ENCODE peak calls at places on chromosomes 3 and 15, in ten cellular contexts. B is heart left ventricle; D is body of pancreas; U is PC-9; S is esophagus muscularis mucosa; X is HCT116; Q is transverse colon; M is kidney; O is fibroblast of lung; Y is CD4-positive, alpha-beta T cell. L is an unnamed sample. For H3K9me3, the result is how much of the 10 kb centered on the place peaks cover.

GRCh38 chr3:39158138-39158715 is 4.8 kb upstream of the CSRNP1 start:
- DNase-seq in D (no peak), U (no peak), O (no peak), Y (no peak), Q (no peak), M (no peak), B (no peak), S (no peak), X (no peak), L (no peak)

GRCh38 chr3:157156844-157157635 is 2.9 kb downstream of the CCNL1 start:
- DNase-seq in M (no peak), U (no peak), Y (no peak), O (peak), X (no peak), D (no peak), B (no peak), Q (no peak), S (no peak), L (no peak)

GRCh38 chr3:126151562-126152302 is 28.7 kb downstream of the ALDH1L1 start:
- DNase-seq in S (peak), U (no peak), D (no peak), Y (no peak), M (peak), B (no peak), Q (no peak), O (no peak), X (no peak), L (no peak)

GRCh38 chr3:43159496-43160255 is 53.8 kb upstream of the POMGNT2 start:
- DNase-seq in Y (no peak), B (no peak), X (no peak), O (no peak), U (no peak), Q (no peak), D (no peak), S (peak), M (no peak), L (no peak)

GRCh38 chr15:52115598-52116427 is 3.2 kb upstream of the BCL2L10 start:
- DNase-seq in M (no peak), Y (no peak), B (no peak), D (peak), X (no peak), S (no peak), Q (no peak), O (no peak), U (no peak), L (no peak)

GRCh38 chr15:36364377-36364776 is 215.0 kb upstream of the CDIN1 start:
- DNase-seq in Q (no peak), O (no peak), U (no peak), M (no peak), D (no peak), X (no peak), S (no peak), Y (no peak), B (no peak), L (no peak)

GRCh38 chr3:158573714-158574113 is 2.7 kb downstream of the MLF1 start:
- DNase-seq in O (no peak), B (no peak), U (no peak), M (no peak), X (no peak), S (no peak), D (no peak), Y (no peak), Q (no peak), L (no peak)

GRCh38 chr3:58994746-58995330 is 55.0 kb downstream of the CFAP20DC start:
- DNase-seq in Q (peak), M (no peak), S (no peak), X (peak), B (no peak), Y (no peak), D (peak), O (peak), U (peak), L (no peak)

GRCh38 chr3:139764936-139765335 is 87.2 kb upstream of the NMNAT3 start:
- DNase-seq in B (no peak), Q (no peak), S (peak), D (no peak), O (peak), U (no peak), M (no peak), Y (no peak), X (no peak), L (no peak)

GRCh38 chr3:123027292-123028232 is at the start of gene SEMA5B:
- DNase-seq in X (no peak), S (no peak), Q (peak), O (peak), Y (peak), M (peak), B (peak), D (peak), U (peak), L (no peak)

GRCh38 chr3:188358787-188359493 is 205.0 kb downstream of the LPP start:
- DNase-seq in Y (no peak), O (no peak), X (no peak), B (no peak), U (no peak), Q (no peak), M (no peak), D (no peak), S (no peak), L (no peak)

GRCh38 chr15:28023933-28024888 is 74.9 kb downstream of the OCA2 start:
- DNase-seq in U (no peak), X (no peak), D (no peak), Q (no peak), Y (no peak), S (peak), O (no peak), B (no peak), M (no peak), L (no peak)

GRCh38 chr3:24086597-24087369 is 141.7 kb downstream of the NR1D2 start:
- DNase-seq in S (no peak), O (peak), U (no peak), Q (no peak), D (no peak), Y (no peak), B (no peak), X (no peak), M (no peak), L (no peak)

GRCh38 chr3:113747719-113748046 is 848 bp downstream of the ATP6V1A start:
- DNase-seq in X (no peak), B (no peak), M (no peak), S (no peak), Q (no peak), O (peak), D (no peak), Y (no peak), U (no peak), L (no peak)

GRCh38 chr15:68578175-68578959 is 426 bp upstream of the CORO2B start:
- DNase-seq in U (peak), M (peak), S (no peak), O (peak), D (peak), Y (no peak), X (no peak), B (peak), Q (peak), L (no peak)

GRCh38 chr3:47394867-47395266 is 14.0 kb downstream of the PTPN23 start:
- DNase-seq in D (no peak), S (no peak), U (no peak), X (no peak), Y (no peak), O (no peak), Q (no peak), B (no peak), M (no peak), L (no peak)

GRCh38 chr3:7682822-7683229 is 818.8 kb upstream of the LMCD1 start:
- DNase-seq in X (peak), Q (no peak), S (no peak), B (peak), Y (no peak), U (no peak), O (peak), M (no peak), D (peak), L (no peak)

GRCh38 chr15:35777016-35777415 is 231.1 kb upstream of the DPH6 start:
- DNase-seq in O (no peak), X (no peak), B (no peak), M (no peak), Y (no peak), Q (no peak), U (no peak), D (no peak), S (no peak), L (no peak)

GRCh38 chr3:60064210-60065178 is 1014.7 kb upstream of the CFAP20DC start:
- DNase-seq in S (no peak), B (no peak), Q (no peak), U (no peak), O (peak), Y (no peak), D (no peak), M (no peak), X (no peak), L (no peak)

GRCh38 chr3:181457190-181457589 is 254.5 kb upstream of the SOX2 start:
- DNase-seq in M (no peak), U (no peak), Q (no peak), B (no peak), O (peak), D (peak), X (no peak), S (no peak), Y (no peak), L (no peak)

GRCh38 chr15:78130466-78131294 is 565 bp downstream of the CIB2 start:
- DNase-seq in S (no peak), O (no peak), U (no peak), B (no peak), M (peak), Y (peak), X (no peak), D (peak), Q (peak), L (no peak)

GRCh38 chr3:66121288-66121687 is 82.6 kb upstream of the MAGI1 start:
- DNase-seq in B (no peak), Q (no peak), S (no peak), D (no peak), M (no peak), X (no peak), Y (no peak), O (peak), U (no peak), L (no peak)

GRCh38 chr3:130743354-130743753 is 3.3 kb downstream of the PIK3R4 start:
- DNase-seq in Y (no peak), D (no peak), Q (no peak), M (no peak), B (no peak), O (no peak), S (no peak), U (no peak), X (no peak), L (no peak)

GRCh38 chr3:124557-125179 is 71.9 kb upstream of the CHL1 start:
- DNase-seq in B (no peak), O (no peak), M (no peak), Y (no peak), Q (no peak), X (no peak), U (no peak), D (no peak), S (no peak), L (no peak)

GRCh38 chr15:45549831-45550230 is 27.3 kb upstream of the SLC30A4 start:
- DNase-seq in U (no peak), M (no peak), O (peak), Y (no peak), B (no peak), X (no peak), Q (no peak), S (no peak), D (no peak), L (no peak)

GRCh38 chr15:89121414-89121813 is 33.2 kb downstream of the ABHD2 start:
- DNase-seq in U (no peak), S (no peak), O (no peak), X (no peak), D (peak), Y (no peak), Q (peak), B (no peak), M (no peak), L (no peak)

GRCh38 chr3:56054827-56055226 is 413.4 kb downstream of the ERC2 start:
- DNase-seq in X (no peak), O (no peak), S (no peak), U (no peak), Y (no peak), D (no peak), Q (no peak), B (no peak), M (no peak), L (no peak)

GRCh38 chr3:22231061-22231460 is 480.1 kb upstream of the ZNF385D start:
- DNase-seq in O (peak), D (no peak), M (no peak), Q (no peak), Y (no peak), B (no peak), X (no peak), S (no peak), U (no peak), L (no peak)

GRCh38 chr3:179196098-179196497 is 47.9 kb downstream of the PIK3CA start:
- DNase-seq in X (no peak), S (no peak), U (no peak), Q (no peak), D (no peak), Y (no peak), M (no peak), B (no peak), O (peak), L (no peak)

GRCh38 chr3:59759298-59760169 is 709.7 kb upstream of the CFAP20DC start:
- DNase-seq in B (no peak), Q (no peak), D (no peak), S (no peak), Y (no peak), M (no peak), U (no peak), O (peak), X (no peak), L (no peak)

GRCh38 chr3:161508852-161509477 is 12.4 kb downstream of the OTOL1 start:
- DNase-seq in U (no peak), S (no peak), X (no peak), O (no peak), D (no peak), Q (no peak), B (no peak), M (no peak), Y (no peak), L (no peak)

GRCh38 chr3:128322030-128323022 is 144.4 kb downstream of the DNAJB8 start:
- DNase-seq in O (peak), Q (peak), X (no peak), U (peak), B (peak), D (peak), Y (peak), S (no peak), M (no peak), L (peak)

GRCh38 chr15:85761635-85762034 is 33.1 kb downstream of the KLHL25 start:
- DNase-seq in D (no peak), Q (no peak), Y (no peak), M (peak), X (no peak), U (no peak), O (peak), B (no peak), S (no peak), L (no peak)

GRCh38 chr3:169362261-169362660 is 301.3 kb downstream of the MECOM start:
- DNase-seq in D (peak), M (no peak), O (peak), Q (peak), X (no peak), S (no peak), U (no peak), B (peak), Y (no peak), L (no peak)

GRCh38 chr3:56683122-56683817 is at the start of gene TASOR:
- DNase-seq in U (peak), Y (peak), D (peak), Q (peak), X (no peak), B (peak), O (peak), M (peak), S (peak), L (peak)

GRCh38 chr15:33639968-33640367 is 328.3 kb upstream of the CHRM5 start:
- DNase-seq in Y (no peak), D (peak), S (no peak), Q (no peak), B (no peak), O (no peak), U (no peak), X (no peak), M (no peak), L (no peak)

GRCh38 chr3:169104541-169104940 is 559.0 kb downstream of the MECOM start:
- DNase-seq in U (no peak), D (no peak), O (peak), M (no peak), B (no peak), S (no peak), X (peak), Y (no peak), Q (no peak), L (no peak)

GRCh38 chr15:75148293-75148692 is 53.4 kb upstream of the C15orf39 start:
- DNase-seq in O (no peak), X (no peak), B (no peak), Q (no peak), S (no peak), D (no peak), U (no peak), M (no peak), Y (no peak), L (no peak)

GRCh38 chr15:75143738-75144334 is 57.8 kb upstream of the C15orf39 start:
- DNase-seq in D (no peak), M (no peak), O (no peak), Q (no peak), X (no peak), U (no peak), S (no peak), B (no peak), Y (no peak), L (no peak)

GRCh38 chr15:75149911-75150709 is 51.6 kb upstream of the C15orf39 start:
- DNase-seq in U (no peak), S (no peak), Q (peak), D (no peak), X (peak), O (peak), M (no peak), B (no peak), Y (no peak), L (no peak)

GRCh38 chr15:75142499-75142898 is 59.2 kb upstream of the C15orf39 start:
- DNase-seq in B (no peak), O (no peak), D (no peak), Y (no peak), S (no peak), Q (no peak), X (no peak), U (no peak), M (no peak), L (no peak)

GRCh38 chr15:75145027-75145841 is 56.4 kb upstream of the C15orf39 start:
- DNase-seq in D (no peak), O (no peak), S (no peak), U (peak), Q (no peak), Y (no peak), B (no peak), M (no peak), X (no peak), L (no peak)
- H3K9me3 ChIP-seq in D (under half), O (under half), S (under half), U (under half), Q (under half), Y (under half), B (under half), M (under half), X (under half), L (under half)

GRCh38 chr3:197238842-197239241 is 59.6 kb downstream of the DLG1 start:
- DNase-seq in X (no peak), U (no peak), Q (no peak), Y (no peak), O (no peak), B (no peak), S (no peak), D (no peak), M (no peak), L (no peak)

GRCh38 chr3:197239857-197240256 is 58.6 kb downstream of the DLG1 start:
- DNase-seq in Y (no peak), U (no peak), B (no peak), X (no peak), Q (no peak), M (no peak), S (no peak), O (peak), D (no peak), L (no peak)

GRCh38 chr3:197244751-197245150 is 53.7 kb downstream of the DLG1 start:
- DNase-seq in Q (no peak), Y (no peak), U (no peak), O (no peak), X (no peak), D (no peak), B (no peak), S (no peak), M (no peak), L (no peak)

GRCh38 chr3:197241173-197241572 is 57.2 kb downstream of the DLG1 start:
- DNase-seq in D (no peak), M (no peak), S (no peak), U (no peak), B (no peak), Y (no peak), X (no peak), Q (no peak), O (peak), L (no peak)

DNA sequence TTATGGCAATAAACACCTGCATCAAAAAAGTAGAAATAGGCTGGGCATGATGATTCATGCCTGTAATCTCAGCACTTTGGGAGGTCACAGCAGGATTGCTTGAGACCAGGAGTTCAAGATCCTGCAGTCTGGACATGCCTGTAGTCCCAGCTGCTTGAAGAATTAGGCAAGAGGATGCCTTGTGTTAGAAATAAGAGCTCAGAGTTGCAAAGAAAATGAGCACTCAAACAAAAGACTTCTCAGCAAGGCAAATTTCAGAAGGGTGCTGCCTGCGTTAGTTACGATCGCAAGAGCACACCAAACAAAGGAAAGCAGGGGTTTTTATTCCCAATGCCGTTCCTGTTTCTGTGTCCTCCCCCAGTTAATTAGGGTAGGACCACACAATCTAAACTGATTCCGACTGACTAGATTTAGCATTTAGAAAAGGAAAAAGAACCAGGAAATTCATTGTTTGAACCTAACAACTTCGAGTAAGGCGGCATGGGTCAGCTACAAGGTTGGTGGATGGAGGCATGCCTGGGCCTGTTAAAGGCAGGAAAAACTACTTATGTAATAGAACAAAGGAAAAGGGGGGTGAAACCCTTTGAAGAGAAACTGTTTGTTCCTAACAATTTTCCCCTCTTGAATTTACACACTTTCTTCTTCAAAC is 55.5 kb downstream of the DLG1 start:
- DNase-seq in B (no peak), Q (no peak), S (no peak), U (no peak), Y (no peak), X (no peak), M (no peak), D (no peak), O (no peak), L (no peak)
- H3K9me3 ChIP-seq in B (under half), Q (under half), S (under half), U (half or more), Y (under half), X (under half), M (under half), D (under half), O (under half), L (under half)

GRCh38 chr15:94943863-94944262 is 712.5 kb downstream of the MCTP2 start:
- DNase-seq in U (no peak), Q (no peak), B (no peak), X (no peak), Y (no peak), S (no peak), M (no peak), D (no peak), O (no peak), L (no peak)
- H3K9me3 ChIP-seq in U (under half), Q (under half), B (under half), X (under half), Y (under half), S (under half), M (under half), D (under half), O (under half), L (under half)

GRCh38 chr3:73893089-73893488 is 268.3 kb upstream of the PDZRN3 start:
- DNase-seq in B (no peak), S (no peak), Q (no peak), M (no peak), X (no peak), O (no peak), Y (no peak), D (no peak), U (no peak), L (no peak)
- H3K9me3 ChIP-seq in B (under half), S (under half), Q (under half), M (under half), X (under half), O (under half), Y (under half), D (under half), U (under half), L (under half)

DNA sequence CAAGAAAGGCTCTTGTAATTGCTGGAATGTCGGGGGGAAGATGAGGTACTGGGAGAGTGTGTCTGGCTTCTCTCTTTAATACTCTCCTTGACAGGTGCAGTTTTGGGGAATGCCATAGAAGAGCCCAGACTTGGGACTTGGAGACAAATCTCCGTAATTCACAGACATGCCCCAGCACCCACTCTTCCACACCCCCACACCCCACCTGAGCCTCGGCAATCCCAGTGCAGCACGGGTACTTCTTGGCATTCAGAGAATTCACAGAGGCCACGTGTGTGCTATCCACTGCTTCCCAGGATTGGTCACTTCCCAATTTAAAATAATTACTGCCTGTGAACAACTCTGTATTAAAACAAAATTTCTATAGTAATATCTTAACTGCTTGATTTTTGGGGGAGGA is 43.9 kb downstream of the TRIM71 start:
- DNase-seq in D (no peak), Y (no peak), X (no peak), O (no peak), B (no peak), U (no peak), S (no peak), M (no peak), Q (no peak), L (no peak)
- H3K9me3 ChIP-seq in D (under half), Y (under half), X (under half), O (under half), B (under half), U (under half), S (under half), M (under half), Q (under half), L (under half)

GRCh38 chr15:20665653-20666052 is 124.1 kb upstream of the GOLGA6L6 start:
- DNase-seq in O (no peak), M (no peak), Y (no peak), S (no peak), U (no peak), D (no peak), Q (no peak), X (no peak), B (no peak), L (no peak)
- H3K9me3 ChIP-seq in O (under half), M (under half), Y (under half), S (under half), U (under half), D (under half), Q (under half), X (under half), B (under half), L (under half)

GRCh38 chr3:183443395-183444132 is 15.1 kb upstream of the MCF2L2 start:
- DNase-seq in Q (no peak), S (no peak), D (no peak), B (no peak), M (no peak), O (no peak), Y (no peak), U (no peak), X (no peak), L (no peak)
- H3K9me3 ChIP-seq in Q (under half), S (under half), D (under half), B (under half), M (under half), O (under half), Y (under half), U (under half), X (under half), L (under half)

L was measured in T-helper 17 cell.